ENCODE peak calls at places on chromosomes 7 and 10, in four cellular contexts. S is SK-N-SH, E is HCT116, B is OCI-LY7. L is an unnamed sample.

GRCh38 chr10:78028438-78029293 is 649 bp downstream of the POLR3A start:
- DNase-seq in S (no peak), B (peak; percentile 15), E (no peak), L (peak; percentile 75)

GRCh38 chr7:88307412-88307811 is 718 bp upstream of the STEAP4 start:
- DNase-seq in S (no peak), B (no peak), E (no peak), L (no peak)

GRCh38 chr7:65840446-65840845 is 32.4 kb upstream of the VKORC1L1 start:
- DNase-seq in S (no peak), B (no peak), E (peak; percentile 43), L (no peak)

GRCh38 chr7:149293338-149293737 is 31.3 kb downstream of the ZNF783 start:
- DNase-seq in S (no peak), E (no peak), B (no peak), L (no peak)

GRCh38 chr7:84722086-84722485 is 464.8 kb downstream of the SEMA3D start:
- DNase-seq in E (no peak), B (no peak), S (no peak), L (peak; percentile 67)

GRCh38 chr10:112763916-112764520 is 186.0 kb upstream of the TCF7L2 start:
- DNase-seq in B (no peak), S (no peak), E (no peak), L (no peak)

GRCh38 chr10:11411926-11412545 is 199.4 kb downstream of the USP6NL start:
- DNase-seq in E (no peak), S (no peak), B (peak; percentile 23), L (no peak)

GRCh38 chr7:4449263-4449662 is 232.8 kb upstream of the FOXK1 start:
- DNase-seq in B (no peak), E (no peak), S (no peak), L (no peak)

GRCh38 chr10:116850058-116850611 is 836 bp downstream of the ENO4 start:
- DNase-seq in S (no peak), B (no peak), E (no peak), L (no peak)

GRCh38 chr7:727104-727805 is at the start of gene PRKAR1B:
- DNase-seq in S (peak; percentile 87), E (no peak), B (peak; percentile 71), L (peak; percentile 60)

GRCh38 chr10:42734537-42734936 is 48.1 kb upstream of the BMS1 start:
- DNase-seq in S (no peak), E (no peak), B (no peak), L (no peak)

GRCh38 chr7:128045766-128046165 is 14.5 kb upstream of the LRRC4 start:
- DNase-seq in S (no peak), B (no peak), E (no peak), L (peak; percentile 51)

GRCh38 chr10:108346066-108346465 is 1181.6 kb upstream of the SORCS1 start:
- DNase-seq in S (no peak), E (no peak), B (no peak), L (no peak)

GRCh38 chr10:15200626-15201025 is 32.1 kb upstream of the NMT2 start:
- DNase-seq in S (no peak), B (no peak), E (peak; percentile 90), L (peak; percentile 87)

GRCh38 chr7:1419310-1419634 is 40.0 kb downstream of the MICALL2 start:
- DNase-seq in E (no peak), B (no peak), S (no peak), L (no peak)

GRCh38 chr10:60943372-60944158 is 420 bp downstream of the RHOBTB1 start:
- DNase-seq in S (peak; percentile 78), E (peak; percentile 3), B (no peak), L (peak; percentile 73)

GRCh38 chr10:21318768-21319167 is 206.7 kb downstream of the SKIDA1 start:
- DNase-seq in S (peak; percentile 54), B (no peak), E (no peak), L (peak; percentile 13)

GRCh38 chr10:103676851-103677417 is 178.4 kb downstream of the SH3PXD2A start:
- DNase-seq in B (no peak), S (no peak), E (no peak), L (peak; percentile 98)

GRCh38 chr10:26508016-26508415 is 69.9 kb downstream of the APBB1IP start:
- DNase-seq in S (no peak), B (no peak), E (no peak), L (peak; percentile 27)

GRCh38 chr10:14748471-14748870 is 26.2 kb downstream of the FAM107B start:
- DNase-seq in B (no peak), E (no peak), S (no peak), L (no peak)

GRCh38 chr7:52555805-52556204 is 479.6 kb upstream of the POM121L12 start:
- DNase-seq in S (no peak), E (no peak), B (no peak), L (no peak)

GRCh38 chr10:37712489-37713131 is 144.8 kb downstream of the ZNF248 start:
- DNase-seq in B (no peak), S (no peak), E (no peak), L (no peak)
- H3K9me3 ChIP-seq in B (no peaks in the 10 kb centered on the region), S (no peaks in the 10 kb centered on the region), E (no peaks in the 10 kb centered on the region), L (no peaks in the 10 kb centered on the region)

GRCh38 chr10:124217906-124218769 is 124.7 kb upstream of the CHST15 start:
- DNase-seq in S (no peak), B (peak; percentile 32), E (peak; percentile 10), L (no peak)
- TF ChIP-seq EZH2phosphoT487 in S (no peak), B (no peak), E (no peak), L (no peak)

GRCh38 chr7:131897016-131897789 is 340.8 kb upstream of the PODXL start:
- DNase-seq in B (no peak), S (peak; percentile 16), E (peak; percentile 12), L (peak; percentile 87)
- H3K9me2 ChIP-seq in B (no peaks in the 10 kb centered on the region), S (no peaks in the 10 kb centered on the region), E (no peaks in the 10 kb centered on the region), L (no peaks in the 10 kb centered on the region)

GRCh38 chr7:64181586-64181985 is 25.4 kb upstream of the ZNF735 start:
- DNase-seq in E (no peak), B (no peak), S (peak; percentile 36), L (no peak)
- H3K9me3 ChIP-seq in E (peaks cover 10% of the 10 kb centered on the region), B (no peaks in the 10 kb centered on the region), S (peaks cover 4% of the 10 kb centered on the region), L (no peaks in the 10 kb centered on the region)

DNA sequence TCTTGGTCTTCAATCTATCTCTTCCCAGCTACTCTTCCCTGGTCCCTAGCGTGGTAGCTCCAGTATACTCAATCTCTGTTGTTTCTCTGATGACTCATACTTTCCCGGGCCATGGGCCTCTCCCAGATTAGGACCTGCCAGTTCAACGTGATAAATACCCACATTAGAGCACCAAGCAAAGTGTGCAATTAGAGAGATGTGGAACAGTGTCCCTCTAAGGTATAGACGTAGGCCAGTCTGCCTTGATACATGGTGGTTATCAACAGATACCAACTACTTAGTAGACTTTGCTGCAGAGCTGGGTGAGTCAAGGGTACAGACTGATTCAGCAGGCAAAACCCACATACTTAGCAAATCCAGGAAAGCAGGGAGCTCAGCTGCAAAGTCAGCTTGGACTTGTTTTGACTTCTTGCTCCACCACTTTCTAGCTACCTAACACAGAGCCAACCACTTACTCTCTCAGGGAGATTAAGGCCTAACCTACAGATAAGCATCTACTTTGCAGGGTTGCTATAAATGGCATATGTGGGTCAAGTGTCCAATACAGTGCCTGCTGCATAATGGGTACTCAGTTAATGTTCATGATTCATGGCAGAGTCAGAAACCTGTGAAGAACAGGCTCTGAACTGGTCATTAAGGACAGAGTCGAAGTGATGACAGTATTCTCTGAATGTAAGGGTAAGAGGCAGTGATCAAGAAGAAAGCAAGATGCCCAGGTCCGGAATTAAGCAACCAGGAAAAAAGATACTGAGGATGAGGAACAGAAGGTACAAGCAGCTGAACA is 176.1 kb downstream of the CHN2 start:
- DNase-seq in B (no peak), S (no peak), E (peak; percentile 43), L (peak; percentile 71)
- TF ChIP-seq EZH2phosphoT487 in B (no peak), S (no peak), E (no peak), L (no peak)

L was measured in GM23248.